ENCODE peak calls at places on chromosomes 3 and 15, in four cellular contexts. I is HepG2, Q is GM12878, A is H1. N is an unnamed sample.
A peak's percentile ranks its signal among the peaks of the same experiment; 100 is the strongest.

GRCh38 chr3:18018491-18019177 is 276.2 kb upstream of the TBC1D5 start:
- DNase-seq in I (no peak), Q (no peak), A (no peak), N (no peak)

GRCh38 chr3:170044795-170045244 is 7.0 kb downstream of the GPR160 start:
- DNase-seq in I (no peak), Q (peak; percentile 91), A (no peak), N (no peak)

GRCh38 chr3:49839193-49839809 is 17.1 kb downstream of the TRAIP start:
- DNase-seq in I (peak; percentile 63), Q (peak; percentile 23), A (peak; percentile 15), N (peak; percentile 53)

GRCh38 chr3:167032267-167032876 is 347.7 kb downstream of the ZBBX start:
- DNase-seq in I (peak; percentile 57), Q (no peak), A (no peak), N (no peak)

GRCh38 chr15:97425596-97425995 is 534.9 kb upstream of the ARRDC4 start:
- DNase-seq in I (no peak), Q (no peak), A (no peak), N (no peak)

GRCh38 chr3:183826854-183827253 is 1.5 kb upstream of the MAP6D1 start:
- DNase-seq in I (no peak), Q (no peak), A (no peak), N (no peak)

GRCh38 chr15:93562752-93563151 is 473.7 kb upstream of the RGMA start:
- DNase-seq in I (no peak), Q (no peak), A (no peak), N (no peak)

GRCh38 chr3:104805042-104805441 is 561.7 kb upstream of the ALCAM start:
- DNase-seq in I (no peak), Q (no peak), A (no peak), N (no peak)

GRCh38 chr15:65869954-65870871 is 922 bp downstream of the RAB11A start:
- DNase-seq in I (peak; percentile 50), Q (no peak), A (no peak), N (peak; percentile 74)

GRCh38 chr15:42729409-42729808 is 7.5 kb downstream of the CDAN1 start:
- DNase-seq in I (no peak), Q (no peak), A (no peak), N (no peak)

GRCh38 chr3:17336291-17336690 is 406.1 kb downstream of the TBC1D5 start:
- DNase-seq in I (no peak), Q (no peak), A (no peak), N (no peak)

GRCh38 chr15:93037341-93038063 is 51.5 kb downstream of the RGMA start:
- DNase-seq in I (no peak), Q (no peak), A (no peak), N (peak; percentile 41)

GRCh38 chr3:127729556-127730056 is 56.9 kb downstream of the ABTB1 start:
- DNase-seq in I (no peak), Q (no peak), A (no peak), N (no peak)

GRCh38 chr15:87365221-87365620 is 891.3 kb downstream of the NTRK3 start:
- DNase-seq in I (no peak), Q (no peak), A (no peak), N (no peak)

GRCh38 chr3:104273046-104273649 is 1093.6 kb upstream of the ALCAM start:
- DNase-seq in I (peak; percentile 31), Q (no peak), A (no peak), N (no peak)

GRCh38 chr3:40317061-40317676 is 7.7 kb downstream of the EIF1B start:
- DNase-seq in I (peak; percentile 60), Q (no peak), A (no peak), N (peak; percentile 74)

GRCh38 chr3:116483135-116483534 is 37.8 kb upstream of the LSAMP start:
- DNase-seq in I (no peak), Q (no peak), A (no peak), N (no peak)

GRCh38 chr3:44950273-44950672 is 25.7 kb downstream of the ZDHHC3 start:
- DNase-seq in I (no peak), Q (no peak), A (peak; percentile 10), N (no peak)

GRCh38 chr15:67805008-67805681 is 20.2 kb upstream of the SKOR1 start:
- DNase-seq in I (no peak), Q (no peak), A (no peak), N (no peak)

GRCh38 chr3:16993227-16993626 is 108.5 kb downstream of the PLCL2 start:
- DNase-seq in I (no peak), Q (no peak), A (no peak), N (no peak)

GRCh38 chr3:131658115-131658514 is 155.3 kb upstream of the MRPL3 start:
- DNase-seq in I (peak; percentile 4), Q (no peak), A (no peak), N (peak; percentile 9)

GRCh38 chr3:85939026-85939616 is 980.3 kb downstream of the CADM2 start:
- DNase-seq in I (no peak), Q (no peak), A (no peak), N (no peak)

GRCh38 chr3:129289201-129289921 is 10.7 kb downstream of the HMCES start:
- DNase-seq in I (no peak), Q (no peak), A (no peak), N (no peak)

DNA sequence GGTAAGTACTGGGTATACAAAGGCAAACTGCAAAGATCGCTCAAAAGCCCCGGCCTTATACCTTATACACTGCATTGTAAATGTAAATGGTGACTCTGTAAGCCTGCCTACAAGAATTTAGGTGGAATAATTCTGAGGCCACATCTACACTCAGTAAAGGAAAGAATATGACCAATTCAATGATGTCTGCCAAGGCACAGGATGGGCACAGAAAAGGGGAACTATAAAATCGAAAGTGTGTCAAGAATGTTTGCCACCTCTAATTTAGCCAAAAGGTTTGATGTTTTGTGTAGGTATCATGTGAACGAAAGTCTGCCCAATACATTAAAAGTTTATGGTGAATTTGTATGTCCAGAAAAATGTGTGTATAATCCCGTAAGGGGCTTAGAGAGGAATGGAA is 96.1 kb downstream of the FOXP1 start:
- DNase-seq in I (no peak), Q (no peak), A (no peak), N (no peak)
- TF ChIP-seq ATF2 in I (no peak), Q (no peak), A (no peak), N (no peak)

DNA sequence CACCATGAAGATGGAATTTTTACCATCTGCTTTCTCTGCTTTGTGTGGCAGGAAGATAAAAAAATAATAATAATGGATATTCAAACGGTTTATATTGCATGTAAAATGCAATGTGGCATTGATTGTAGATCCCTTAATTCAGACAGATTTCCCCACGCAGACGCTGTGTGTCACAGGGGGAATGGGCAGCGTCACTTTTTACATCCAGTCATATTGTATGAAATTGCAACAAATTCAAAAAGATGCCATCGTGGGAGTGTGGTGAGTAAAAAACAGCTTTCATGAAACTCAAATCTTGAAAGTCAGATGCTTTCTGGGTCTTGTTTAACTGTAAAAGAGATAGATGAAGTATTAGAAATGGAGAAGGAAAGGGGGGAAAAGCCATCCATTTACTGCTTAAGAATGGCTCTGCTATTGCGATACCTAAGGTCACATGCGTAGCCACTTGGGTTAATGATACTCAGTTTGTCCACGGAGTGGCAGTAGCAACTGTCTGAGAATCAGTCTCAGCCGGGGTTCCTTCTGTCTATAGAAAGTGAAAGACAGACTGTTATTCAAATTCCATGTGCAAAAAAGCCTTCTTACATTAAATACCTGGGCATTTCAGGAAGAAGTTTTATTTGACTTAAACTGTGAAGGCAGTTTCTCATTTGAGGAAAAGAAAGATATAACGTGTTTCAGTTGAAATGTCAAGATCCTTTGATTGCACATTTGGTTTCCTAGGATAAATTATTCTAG is 28.5 kb downstream of the BTD start:
- DNase-seq in I (peak; percentile 62), Q (peak; percentile 83), A (no peak), N (peak; percentile 81)
- H3K9ac ChIP-seq in I (no peak overlapping the region), Q (no peak overlapping the region), A (no peak overlapping the region), N (no peak overlapping the region)

DNA sequence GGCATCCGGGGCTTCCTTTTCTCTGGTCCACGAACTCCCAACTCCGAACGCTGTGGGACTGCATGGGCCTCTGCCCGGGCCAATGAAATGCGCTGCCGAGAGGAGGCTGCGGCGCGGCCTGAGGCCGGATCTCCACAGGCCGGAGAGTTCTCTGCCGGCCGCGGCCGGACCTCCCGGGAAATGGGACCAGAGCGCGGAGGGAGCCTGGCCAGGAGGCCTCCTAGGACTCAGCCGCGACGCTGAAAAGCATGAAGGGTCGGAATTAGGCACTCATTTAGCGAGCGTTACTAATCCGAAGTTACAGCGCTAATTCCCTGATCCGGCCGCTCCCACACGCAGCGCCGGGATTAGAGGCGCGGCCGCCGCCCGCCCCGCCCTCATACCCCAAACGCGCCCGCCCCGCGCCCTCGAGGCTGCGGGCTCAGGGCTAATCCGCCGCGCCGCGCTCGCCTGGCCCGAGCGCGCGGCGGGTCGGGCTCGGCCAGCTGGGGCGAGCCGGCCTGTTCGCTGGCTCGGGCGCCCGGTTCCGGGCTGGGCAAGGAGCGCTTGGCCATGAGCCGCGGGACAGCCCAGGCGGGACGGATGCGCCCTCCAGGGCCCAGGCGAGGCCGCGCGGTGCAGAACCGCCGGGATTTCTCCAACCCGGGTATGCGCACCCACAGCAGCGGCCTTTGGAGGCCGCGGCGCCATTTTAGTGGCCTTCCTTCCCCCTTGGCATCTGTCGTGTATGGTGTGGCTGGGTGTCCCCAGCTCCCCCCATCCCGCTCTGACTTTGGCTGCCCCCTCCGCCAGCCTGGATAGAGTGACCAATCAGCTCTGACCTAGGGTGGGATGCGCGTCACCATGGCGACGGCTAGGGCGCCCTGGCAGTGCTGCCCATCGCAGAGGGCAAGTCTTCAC is 36.8 kb upstream of the POLG start:
- DNase-seq in I (no peak), Q (no peak), A (no peak), N (no peak)
- TF ChIP-seq ATF2 in I (no peak), Q (no peak), A (no peak), N (no peak)

GRCh38 chr15:40358492-40359353 is 704 bp downstream of the DISP2 start:
- DNase-seq in I (no peak), Q (no peak), A (no peak), N (peak; percentile 61)
- H3K9ac ChIP-seq in I (no peak overlapping the region), Q (no peak overlapping the region), A (no peak overlapping the region), N (no peak overlapping the region)

DNA sequence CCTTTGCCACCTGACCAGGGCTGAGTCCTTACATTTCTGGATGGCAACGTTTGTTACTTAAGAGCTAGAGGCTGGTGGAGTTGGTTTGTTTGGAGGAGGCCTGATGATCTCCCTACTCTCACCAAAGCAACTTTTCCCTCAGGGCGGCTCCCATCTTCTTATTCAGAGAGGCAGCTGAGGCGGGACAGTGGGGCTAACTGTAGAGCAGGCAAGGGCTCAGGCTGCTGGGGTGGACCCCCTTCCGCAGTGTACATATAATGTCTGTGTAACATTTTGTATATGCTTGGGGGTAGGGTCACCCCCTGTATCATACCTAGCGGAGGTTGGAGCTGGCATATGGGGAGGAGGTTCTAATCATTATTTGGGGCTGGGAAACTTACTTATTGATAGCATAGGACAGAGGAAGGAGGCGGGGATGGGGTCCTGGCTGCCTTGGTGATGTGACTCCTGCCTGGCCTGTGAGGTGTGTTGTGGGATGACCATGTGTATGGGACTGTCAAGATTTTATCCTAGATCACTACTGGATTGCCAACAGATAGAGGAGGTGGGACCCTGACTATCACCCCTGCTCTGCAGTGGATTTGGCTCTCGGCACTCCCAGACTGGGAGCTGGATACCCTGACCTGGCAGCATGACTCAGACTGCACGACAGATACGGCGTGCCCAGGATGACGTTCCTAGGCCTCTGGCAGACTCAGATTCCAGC is 52.5 kb upstream of the UBE2Q2 start:
- DNase-seq in I (no peak), Q (no peak), A (no peak), N (no peak)
- TF ChIP-seq ATF2 in I (no peak), Q (no peak), A (no peak), N (no peak)